ENCODE peak calls at places on chromosomes 16 and 17, in eight cellular contexts. M, O, U, J, W, G, Y and N are unnamed samples.

GRCh38 chr17:81349397-81350319 is 45.6 kb upstream of the BAHCC1 start:
- DNase-seq in O (no peak), Y (no peak), M (no peak), W (no peak), J (no peak), G (no peak), U (no peak), N (no peak)

GRCh38 chr17:58329808-58330543 is 1.4 kb upstream of the TSPOAP1 start:
- DNase-seq in W (no peak), Y (no peak), G (no peak), J (no peak), O (no peak), U (no peak), M (no peak), N (no peak)

GRCh38 chr16:1823821-1824220 is 2.8 kb downstream of the HAGH start:
- DNase-seq in Y (peak), G (no peak), O (peak), W (no peak), U (no peak), J (peak), M (peak), N (no peak)

GRCh38 chr17:59439711-59440110 is 108.3 kb downstream of the YPEL2 start:
- DNase-seq in W (no peak), Y (no peak), U (no peak), J (no peak), M (no peak), G (no peak), O (no peak), N (no peak)

GRCh38 chr16:67936876-67937605 is 391 bp upstream of the PSMB10 start:
- DNase-seq in W (no peak), J (no peak), U (no peak), Y (peak), M (no peak), O (peak), G (no peak), N (no peak)

GRCh38 chr17:58783380-58783779 is 27.7 kb downstream of the PPM1E start:
- DNase-seq in U (peak), M (no peak), G (peak), O (no peak), Y (no peak), W (no peak), J (no peak), N (no peak)

GRCh38 chr16:19914877-19915276 is 30.2 kb upstream of the GPRC5B start:
- DNase-seq in M (no peak), U (no peak), Y (no peak), G (no peak), W (no peak), J (no peak), O (no peak), N (no peak)

GRCh38 chr17:67696853-67697505 is 20.8 kb upstream of the NOL11 start:
- DNase-seq in W (no peak), M (no peak), J (no peak), G (peak), Y (no peak), O (no peak), U (no peak), N (no peak)

GRCh38 chr17:15377608-15378007 is 36.2 kb upstream of the TEKT3 start:
- DNase-seq in U (peak), O (no peak), Y (no peak), M (peak), W (no peak), J (no peak), G (no peak), N (peak)

GRCh38 chr17:78414178-78415162 is 36.0 kb downstream of the PGS1 start:
- DNase-seq in Y (no peak), O (no peak), U (no peak), W (no peak), J (no peak), G (no peak), M (no peak), N (no peak)

GRCh38 chr17:83173180-83173996 is 94.0 kb downstream of the METRNL start:
- DNase-seq in J (no peak), U (no peak), Y (no peak), W (peak), O (no peak), G (no peak), M (no peak), N (no peak)

GRCh38 chr17:77154187-77154586 is 13.4 kb downstream of the SEC14L1 start:
- DNase-seq in O (no peak), W (no peak), G (no peak), Y (no peak), U (no peak), M (no peak), J (no peak), N (no peak)

GRCh38 chr16:2471016-2471652 is at the start of gene NTN3:
- DNase-seq in Y (no peak), G (no peak), J (no peak), W (peak), O (no peak), M (no peak), U (peak), N (no peak)

GRCh38 chr17:51165680-51166197 is 472 bp upstream of the NME2 start:
- DNase-seq in Y (no peak), G (no peak), W (no peak), O (no peak), J (no peak), M (no peak), U (peak), N (no peak)